ENCODE peak calls at places on chromosomes 3 and 15, in eight cellular contexts. Q is colonic mucosa, I is right lobe of liver, B is thyroid gland, K is H9, O is PC-9, V is A673, W is astrocyte. H is an unnamed sample.

GRCh38 chr3:59056706-59057105 is 6.9 kb upstream of the CFAP20DC start:
- DNase-seq in O (no peak), V (no peak), K (no peak), W (peak; percentile 41), B (no peak), Q (no peak), I (no peak), H (no peak)

GRCh38 chr15:33104276-33104675 is 90.2 kb downstream of the FMN1 start:
- DNase-seq in V (no peak), K (no peak), Q (no peak), I (no peak), W (peak; percentile 81), O (peak; percentile 78), B (no peak), H (peak; percentile 32)

GRCh38 chr15:59522988-59523461 is 85.0 kb downstream of the FAM81A start:
- DNase-seq in O (no peak), W (no peak), K (no peak), B (no peak), Q (no peak), V (no peak), I (no peak), H (no peak)

GRCh38 chr3:169552533-169552932 is 111.0 kb downstream of the MECOM start:
- DNase-seq in V (no peak), W (no peak), O (peak; percentile 37), I (no peak), B (no peak), Q (no peak), K (no peak), H (no peak)

GRCh38 chr3:171371354-171371753 is 88.9 kb downstream of the TNIK start:
- DNase-seq in W (no peak), I (no peak), K (no peak), B (no peak), V (no peak), Q (peak; percentile 25), O (peak; percentile 77), H (no peak)

GRCh38 chr15:55222588-55222987 is 25.8 kb upstream of the RSL24D1 start:
- DNase-seq in Q (no peak), I (no peak), B (no peak), V (no peak), K (no peak), O (no peak), W (no peak), H (peak; percentile 47)

GRCh38 chr3:108006077-108006675 is 84.7 kb downstream of the CD47 start:
- DNase-seq in V (no peak), W (peak; percentile 76), B (peak; percentile 68), I (peak; percentile 51), K (no peak), O (peak; percentile 92), Q (peak; percentile 87), H (no peak)

GRCh38 chr3:161274691-161275298 is 53.7 kb downstream of the NMD3 start:
- DNase-seq in Q (peak; percentile 34), I (no peak), B (peak; percentile 9), W (no peak), O (no peak), K (peak; percentile 43), V (peak; percentile 82), H (peak; percentile 70)

GRCh38 chr15:46441294-46442062 is 806.6 kb downstream of the SQOR start:
- DNase-seq in W (peak; percentile 51), Q (no peak), O (no peak), K (no peak), B (no peak), I (no peak), V (no peak), H (no peak)

GRCh38 chr3:128238100-128238459 is 84.8 kb downstream of the EEFSEC start:
- DNase-seq in O (peak; percentile 60), K (no peak), V (no peak), W (no peak), Q (no peak), I (no peak), B (no peak), H (no peak)

GRCh38 chr3:172461530-172462138 is 13.4 kb upstream of the GHSR start:
- DNase-seq in B (no peak), Q (no peak), V (peak; percentile 48), O (no peak), W (no peak), K (no peak), I (no peak), H (no peak)

DNA sequence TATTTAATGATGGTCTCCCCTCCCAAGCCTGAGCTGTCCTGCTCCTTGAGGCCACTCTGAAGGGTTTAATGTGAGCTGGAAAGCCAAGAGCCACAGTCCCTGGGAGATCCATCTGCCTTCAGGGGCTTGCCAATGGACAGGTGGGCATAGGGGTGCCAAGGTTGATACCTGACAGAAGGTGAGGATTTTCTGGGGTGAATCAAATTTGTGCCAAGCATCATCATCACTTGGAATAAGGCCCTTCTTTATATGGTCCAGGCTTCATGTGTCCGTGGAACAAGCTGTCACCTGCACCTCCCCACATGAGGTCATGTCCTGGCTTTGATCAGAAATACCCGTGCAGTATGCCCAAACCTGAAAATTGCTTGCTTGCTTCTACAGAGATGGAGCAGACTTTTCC is 71.9 kb upstream of the CTNNB1 start:
- DNase-seq in I (no peak), O (no peak), Q (no peak), B (no peak), W (no peak), V (no peak), K (no peak), H (no peak)
- H3K9me3 ChIP-seq in I (no peaks in the 10 kb centered on the region), O (peaks cover 27% of the 10 kb centered on the region), Q (no peaks in the 10 kb centered on the region), B (no peaks in the 10 kb centered on the region), W (peaks cover 8% of the 10 kb centered on the region), V (no peaks in the 10 kb centered on the region), K (no peaks in the 10 kb centered on the region), H (peaks cover 12% of the 10 kb centered on the region)

GRCh38 chr15:73936181-73936580 is 9.9 kb downstream of the LOXL1 start:
- DNase-seq in K (no peak), B (no peak), W (no peak), I (no peak), O (peak; percentile 57), V (peak; percentile 45), Q (no peak), H (no peak)
- H3K9me3 ChIP-seq in K (no peaks in the 10 kb centered on the region), B (no peaks in the 10 kb centered on the region), W (no peaks in the 10 kb centered on the region), I (no peaks in the 10 kb centered on the region), O (no peaks in the 10 kb centered on the region), V (no peaks in the 10 kb centered on the region), Q (no peaks in the 10 kb centered on the region), H (no peaks in the 10 kb centered on the region)

GRCh38 chr3:22491326-22491725 is 711.8 kb upstream of the UBE2E2 start:
- DNase-seq in V (no peak), W (no peak), K (no peak), B (no peak), Q (no peak), O (no peak), I (no peak), H (no peak)

GRCh38 chr3:22495241-22495640 is 707.9 kb upstream of the UBE2E2 start:
- DNase-seq in V (no peak), I (no peak), K (no peak), W (no peak), O (no peak), Q (no peak), B (no peak), H (no peak)

GRCh38 chr3:22495826-22496225 is 707.3 kb upstream of the UBE2E2 start:
- DNase-seq in K (no peak), V (no peak), O (no peak), B (no peak), W (no peak), Q (no peak), I (no peak), H (no peak)

GRCh38 chr3:22490747-22491146 is 712.4 kb upstream of the UBE2E2 start:
- DNase-seq in W (no peak), O (no peak), K (no peak), V (no peak), Q (no peak), I (no peak), B (no peak), H (no peak)

GRCh38 chr3:22492342-22492741 is 710.8 kb upstream of the UBE2E2 start:
- DNase-seq in B (no peak), Q (no peak), K (no peak), I (no peak), W (no peak), V (no peak), O (no peak), H (no peak)
- H3K9me3 ChIP-seq in B (no peaks in the 10 kb centered on the region), Q (no peaks in the 10 kb centered on the region), K (no peaks in the 10 kb centered on the region), I (no peaks in the 10 kb centered on the region), W (no peaks in the 10 kb centered on the region), V (peaks cover 20% of the 10 kb centered on the region), O (no peaks in the 10 kb centered on the region), H (no peaks in the 10 kb centered on the region)

GRCh38 chr3:291028-291427 is 94.5 kb downstream of the CHL1 start:
- DNase-seq in W (no peak), K (no peak), V (no peak), O (no peak), I (no peak), B (no peak), Q (no peak), H (no peak)

GRCh38 chr3:297585-297984 is 101.0 kb downstream of the CHL1 start:
- DNase-seq in W (no peak), V (peak; percentile 9), B (no peak), I (no peak), K (no peak), Q (no peak), O (no peak), H (no peak)

GRCh38 chr3:292038-292437 is 95.5 kb downstream of the CHL1 start:
- DNase-seq in K (no peak), Q (no peak), O (no peak), I (no peak), B (no peak), V (no peak), W (no peak), H (no peak)

GRCh38 chr3:294581-294980 is 98.0 kb downstream of the CHL1 start:
- DNase-seq in V (no peak), K (no peak), I (no peak), O (no peak), W (no peak), B (no peak), Q (no peak), H (no peak)

DNA sequence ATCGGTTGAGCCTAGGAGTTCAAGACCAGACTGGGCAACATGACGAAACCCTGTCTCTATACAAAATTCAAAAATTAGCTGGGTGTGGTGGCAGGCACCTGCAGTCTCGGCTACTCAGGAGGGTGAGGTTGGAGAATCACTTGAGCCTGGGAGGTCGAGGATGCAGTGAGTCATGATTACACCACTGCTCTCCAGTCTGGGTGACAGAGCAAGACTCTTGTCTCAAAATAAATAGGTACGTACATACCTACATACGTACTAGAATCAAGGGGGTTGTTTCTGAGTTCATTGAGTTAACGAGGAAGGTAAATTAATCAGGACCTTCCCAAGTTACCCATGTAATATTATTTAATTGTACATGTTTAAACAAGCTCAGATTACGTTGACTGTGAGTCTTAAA is 97.5 kb downstream of the CHL1 start:
- DNase-seq in O (peak; percentile 43), V (no peak), I (no peak), W (no peak), K (no peak), B (no peak), Q (no peak), H (no peak)
- H3K9me3 ChIP-seq in O (no peaks in the 10 kb centered on the region), V (no peaks in the 10 kb centered on the region), I (no peaks in the 10 kb centered on the region), W (no peaks in the 10 kb centered on the region), K (no peaks in the 10 kb centered on the region), B (no peaks in the 10 kb centered on the region), Q (no peaks in the 10 kb centered on the region), H (peaks cover 5% of the 10 kb centered on the region)